ENCODE peak calls at places on chromosomes 7 and 10, in four cellular contexts. Q is endothelial cell of umbilical vein, A is brain microvascular endothelial cell, C is heart right ventricle. D is an unnamed sample.

GRCh38 chr10:14855453-14855852 is 17.3 kb downstream of the HSPA14 start:
- DNase-seq in Q (no peak), A (no peak), C (no peak), D (no peak)

GRCh38 chr7:41476117-41476803 is 226.6 kb downstream of the INHBA start:
- DNase-seq in Q (peak; percentile 11), A (no peak), C (no peak), D (no peak)

GRCh38 chr10:48258083-48258482 is 16.4 kb downstream of the FRMPD2 start:
- DNase-seq in Q (no peak), A (no peak), C (no peak), D (no peak)

GRCh38 chr7:130430841-130431713 is 9.7 kb downstream of the CEP41 start:
- DNase-seq in Q (peak; percentile 77), A (peak; percentile 65), C (peak; percentile 52), D (no peak)

GRCh38 chr10:89556590-89556989 is 21.2 kb upstream of the SLC16A12 start:
- DNase-seq in Q (no peak), A (peak; percentile 60), C (no peak), D (no peak)

GRCh38 chr7:148854975-148855374 is 29.1 kb downstream of the EZH2 start:
- DNase-seq in Q (no peak), A (no peak), C (no peak), D (no peak)

GRCh38 chr10:72455889-72456588 is 101.3 kb upstream of the DNAJB12 start:
- DNase-seq in Q (no peak), A (no peak), C (no peak), D (no peak)

GRCh38 chr7:101173752-101174244 is 6.3 kb downstream of the NAT16 start:
- DNase-seq in Q (peak; percentile 26), A (no peak), C (no peak), D (no peak)

GRCh38 chr10:71618176-71618575 is 101.4 kb downstream of the C10orf105 start:
- DNase-seq in Q (no peak), A (no peak), C (no peak), D (no peak)

GRCh38 chr10:120950103-120950561 is 99.0 kb downstream of the WDR11 start:
- DNase-seq in Q (no peak), A (peak; percentile 36), C (no peak), D (no peak)

GRCh38 chr10:18647151-18647550 is 4.2 kb downstream of the NSUN6 start:
- DNase-seq in Q (no peak), A (no peak), C (no peak), D (no peak)

GRCh38 chr10:84076540-84077195 is 62.6 kb upstream of the GHITM start:
- DNase-seq in Q (no peak), A (peak; percentile 8), C (no peak), D (no peak)

GRCh38 chr7:80392229-80393169 is 119.4 kb downstream of the GNAT3 start:
- DNase-seq in Q (peak; percentile 57), A (no peak), C (no peak), D (no peak)

GRCh38 chr7:155000795-155001194 is 2.1 kb downstream of the PAXIP1 start:
- DNase-seq in Q (no peak), A (no peak), C (no peak), D (no peak)

GRCh38 chr10:119498889-119499864 is 43.3 kb downstream of the RGS10 start:
- DNase-seq in Q (no peak), A (peak; percentile 66), C (no peak), D (no peak)

GRCh38 chr7:53094827-53095226 is 59.4 kb downstream of the POM121L12 start:
- DNase-seq in Q (peak; percentile 21), A (no peak), C (no peak), D (no peak)

GRCh38 chr7:23261843-23262452 is 15.4 kb downstream of the GPNMB start:
- DNase-seq in Q (peak; percentile 69), A (peak; percentile 54), C (peak; percentile 32), D (no peak)

GRCh38 chr10:13399236-13399635 is 51.1 kb upstream of the SEPHS1 start:
- DNase-seq in Q (no peak), A (no peak), C (no peak), D (no peak)

GRCh38 chr7:99036531-99037175 is 107.3 kb downstream of the SMURF1 start:
- DNase-seq in Q (peak; percentile 27), A (peak; percentile 48), C (no peak), D (no peak)

GRCh38 chr7:101743995-101744360 is 73.4 kb upstream of the CUX1 start:
- DNase-seq in Q (no peak), A (no peak), C (no peak), D (no peak)

GRCh38 chr10:20877986-20878979 is 18.8 kb downstream of the NEBL start:
- DNase-seq in Q (no peak), A (no peak), C (no peak), D (no peak)

GRCh38 chr10:652226-652625 is 37.2 kb downstream of the DIP2C start:
- DNase-seq in Q (no peak), A (no peak), C (no peak), D (no peak)

GRCh38 chr10:114095676-114096331 is 52.1 kb downstream of the ADRB1 start:
- DNase-seq in Q (no peak), A (no peak), C (no peak), D (no peak)

GRCh38 chr7:134515569-134516468 is 11.5 kb upstream of the AKR1B10 start:
- DNase-seq in Q (peak; percentile 66), A (peak; percentile 78), C (no peak), D (no peak)

GRCh38 chr10:109852004-109852717 is 71.2 kb downstream of the XPNPEP1 start:
- DNase-seq in Q (peak; percentile 62), A (peak; percentile 63), C (peak; percentile 78), D (peak; percentile 92)

GRCh38 chr10:117601716-117602115 is 59.2 kb downstream of the EMX2 start:
- DNase-seq in Q (no peak), A (no peak), C (no peak), D (no peak)
- TF ChIP-seq CTCF in Q (no peak), A (no peak), C (no peak), D (no peak)

DNA sequence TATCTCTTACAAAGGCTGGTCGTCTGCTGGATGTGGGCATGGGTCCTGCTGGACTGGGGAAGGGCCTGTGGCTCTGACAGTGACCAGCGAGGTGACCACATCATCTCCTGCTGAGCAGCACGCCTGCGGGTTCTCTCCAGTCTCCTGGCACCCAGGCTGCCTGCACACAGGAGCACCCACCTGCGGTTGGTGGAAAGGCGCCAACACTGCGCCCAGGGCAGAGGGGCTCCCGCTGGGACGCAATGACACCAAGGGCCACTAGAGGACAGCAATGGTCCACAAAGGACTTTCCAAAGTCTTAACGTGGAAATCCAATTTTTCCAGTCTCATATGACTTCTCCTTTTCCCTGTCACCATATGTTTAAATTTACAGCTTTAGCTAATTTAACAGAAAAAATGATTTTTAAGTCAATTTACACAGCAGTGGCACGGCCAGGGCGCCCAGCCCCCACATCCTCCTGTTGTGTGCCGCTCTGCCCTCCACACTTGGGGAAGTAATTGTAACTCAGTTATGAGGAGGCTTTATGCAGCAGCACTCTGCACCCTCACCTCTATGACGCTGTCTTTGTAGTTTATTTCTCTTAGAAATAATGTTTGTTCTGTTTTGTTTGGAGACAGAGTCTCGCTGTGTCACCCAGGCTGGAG is 38.1 kb downstream of the CFAP46 start:
- DNase-seq in Q (peak; percentile 33), A (no peak), C (no peak), D (no peak)
- TF ChIP-seq CTCF in Q (peak; percentile 81), A (peak; percentile 87), C (peak; percentile 75), D (peak; percentile 59)

GRCh38 chr7:128189231-128189930 is 51.7 kb upstream of the LEP start:
- DNase-seq in Q (no peak), A (no peak), C (no peak), D (no peak)

GRCh38 chr7:128191136-128191844 is 49.8 kb upstream of the LEP start:
- DNase-seq in Q (no peak), A (no peak), C (no peak), D (peak; percentile 54)

GRCh38 chr7:128192497-128193142 is 48.5 kb upstream of the LEP start:
- DNase-seq in Q (no peak), A (no peak), C (no peak), D (no peak)

GRCh38 chr7:128190051-128190640 is 50.9 kb upstream of the LEP start:
- DNase-seq in Q (no peak), A (no peak), C (no peak), D (no peak)

DNA sequence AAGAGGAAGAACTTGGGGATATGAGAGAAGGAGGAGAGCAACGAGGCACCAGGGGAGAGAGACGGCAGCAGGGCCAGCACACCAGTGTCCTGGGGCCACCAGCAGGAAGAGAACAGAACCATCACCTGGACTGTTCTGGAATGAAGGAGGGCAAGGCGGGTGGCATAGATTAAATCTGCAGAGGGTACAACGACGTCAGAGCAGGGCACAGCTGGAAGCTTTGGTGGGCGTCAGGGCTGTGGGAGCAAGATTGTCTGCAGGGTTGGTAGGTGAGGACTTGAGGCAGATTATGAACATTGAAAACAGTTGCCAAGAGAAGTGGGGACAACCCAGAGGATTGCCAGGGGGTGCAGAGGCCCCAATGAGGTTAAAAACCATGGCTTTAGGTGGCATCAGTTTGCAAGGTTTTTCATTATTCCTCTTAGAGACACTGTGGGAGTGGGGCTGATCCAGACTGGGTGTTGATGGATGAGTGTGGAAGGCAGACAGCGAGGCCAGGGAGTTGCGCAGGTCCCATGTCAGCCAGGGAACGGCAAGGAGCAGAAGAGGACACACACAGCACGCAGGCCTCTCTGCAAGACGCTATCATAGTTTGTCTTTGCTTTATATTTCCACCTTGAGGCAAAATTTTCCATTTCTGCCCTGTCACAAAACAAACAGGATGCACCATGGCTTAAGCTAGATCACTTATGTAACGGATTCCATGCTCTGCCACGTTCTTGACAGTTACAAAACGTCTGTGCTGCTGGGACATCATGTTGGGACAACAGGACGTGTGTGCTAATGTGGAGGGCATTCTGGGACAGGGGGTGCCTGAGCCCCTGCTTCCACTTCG is 52.5 kb upstream of the LEP start:
- DNase-seq in Q (no peak), A (no peak), C (no peak), D (no peak)
- TF ChIP-seq CTCF in Q (no peak), A (no peak), C (no peak), D (no peak)

DNA sequence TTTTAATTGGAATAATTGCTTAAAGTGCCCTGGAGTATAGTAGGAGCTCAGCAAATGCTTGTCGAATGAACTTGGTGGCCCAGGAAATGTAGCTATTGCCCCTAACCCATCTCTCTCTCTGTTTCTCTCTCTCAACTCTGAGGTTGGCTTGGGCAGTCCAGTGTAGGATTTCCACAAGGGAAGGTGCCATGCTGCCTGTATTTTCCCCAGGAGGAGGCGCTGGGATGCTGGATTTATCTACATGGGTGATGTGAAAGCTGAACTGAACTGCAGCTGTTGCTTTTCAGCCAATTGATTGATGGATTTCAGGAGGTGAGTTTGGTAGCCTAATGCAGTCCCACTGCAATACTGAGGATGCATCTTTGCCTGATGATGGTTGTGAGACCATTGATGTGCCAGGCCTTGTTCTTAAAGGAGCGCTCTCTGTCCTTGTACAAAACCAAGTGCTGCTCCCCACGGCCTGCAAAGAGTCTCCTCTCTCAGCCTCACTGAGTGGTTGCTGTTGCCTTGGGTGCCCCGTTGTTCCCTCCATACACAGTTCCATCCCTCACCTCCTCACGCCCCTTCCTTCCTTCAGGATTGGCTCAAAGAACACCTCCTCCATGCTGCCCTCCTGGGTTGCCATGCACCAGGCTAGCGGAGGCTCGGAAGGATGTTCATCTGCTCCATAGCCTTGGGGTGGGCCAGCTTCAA is 200.6 kb downstream of the GLRX3 start:
- DNase-seq in Q (no peak), A (no peak), C (no peak), D (no peak)
- TF ChIP-seq CTCF in Q (no peak), A (no peak), C (no peak), D (no peak)

GRCh38 chr10:112775347-112775746 is 174.7 kb upstream of the TCF7L2 start:
- DNase-seq in Q (no peak), A (no peak), C (no peak), D (no peak)
- TF ChIP-seq CTCF in Q (no peak), A (no peak), C (no peak), D (peak; percentile 49)